ENCODE peak calls at places on chromosomes 4 and X, in eight cellular contexts. One of them, this sample, is unnamed.

GRCh38 chr4:52076731-52077130 is 25.6 kb downstream of the SPATA18 start:
- ATAC-seq in Panc1: no peak
- ATAC-seq in HepG2: no peak
- ATAC-seq in GM12878: no peak
- ATAC-seq in K562: peak
- ATAC-seq in upper lobe of left lung: no peak
- ATAC-seq in HCT116: no peak
- ATAC-seq in GM23338: peak
- ATAC-seq in this sample: no peak

GRCh38 chr4:89539797-89540711 is 232.5 kb upstream of the GPRIN3 start:
- ATAC-seq in Panc1: no peak
- ATAC-seq in HepG2: no peak
- ATAC-seq in GM12878: no peak
- ATAC-seq in K562: no peak
- ATAC-seq in upper lobe of left lung: no peak
- ATAC-seq in HCT116: no peak
- ATAC-seq in GM23338: no peak
- ATAC-seq in this sample: no peak

GRCh38 chr4:152696764-152697250 is 17.0 kb upstream of the TMEM154 start:
- ATAC-seq in Panc1: no peak
- ATAC-seq in HepG2: peak
- ATAC-seq in GM12878: peak
- ATAC-seq in K562: no peak
- ATAC-seq in upper lobe of left lung: peak
- ATAC-seq in HCT116: peak
- ATAC-seq in GM23338: no peak
- ATAC-seq in this sample: no peak

GRCh38 chrX:42189601-42190000 is 266.2 kb upstream of the CASK start:
- ATAC-seq in Panc1: no peak
- ATAC-seq in HepG2: no peak
- ATAC-seq in GM12878: no peak
- ATAC-seq in K562: no peak
- ATAC-seq in upper lobe of left lung: no peak
- ATAC-seq in HCT116: no peak
- ATAC-seq in GM23338: no peak
- ATAC-seq in this sample: no peak

GRCh38 chrX:68842781-68843581 is 14.2 kb downstream of the EFNB1 start:
- ATAC-seq in Panc1: no peak
- ATAC-seq in HepG2: peak
- ATAC-seq in GM12878: no peak
- ATAC-seq in K562: no peak
- ATAC-seq in upper lobe of left lung: peak
- ATAC-seq in HCT116: no peak
- ATAC-seq in GM23338: no peak
- ATAC-seq in this sample: peak

GRCh38 chrX:30224541-30224940 is 5.9 kb upstream of the MAGEB3 start:
- ATAC-seq in Panc1: no peak
- ATAC-seq in HepG2: no peak
- ATAC-seq in GM12878: no peak
- ATAC-seq in K562: no peak
- ATAC-seq in upper lobe of left lung: no peak
- ATAC-seq in HCT116: no peak
- ATAC-seq in GM23338: no peak
- ATAC-seq in this sample: no peak

GRCh38 chrX:42096262-42096939 is 173.0 kb upstream of the CASK start:
- ATAC-seq in Panc1: no peak
- ATAC-seq in HepG2: no peak
- ATAC-seq in GM12878: no peak
- ATAC-seq in K562: no peak
- ATAC-seq in upper lobe of left lung: peak
- ATAC-seq in HCT116: no peak
- ATAC-seq in GM23338: no peak
- ATAC-seq in this sample: no peak

GRCh38 chr4:120869511-120870278 is 52.8 kb downstream of the PRDM5 start:
- ATAC-seq in Panc1: no peak
- ATAC-seq in HepG2: no peak
- ATAC-seq in GM12878: no peak
- ATAC-seq in K562: no peak
- ATAC-seq in upper lobe of left lung: no peak
- ATAC-seq in HCT116: no peak
- ATAC-seq in GM23338: no peak
- ATAC-seq in this sample: no peak

GRCh38 chrX:1401611-1402430 is 9.9 kb upstream of the SLC25A6 start:
- ATAC-seq in Panc1: peak
- ATAC-seq in HepG2: peak
- ATAC-seq in GM12878: peak
- ATAC-seq in K562: no peak
- ATAC-seq in upper lobe of left lung: no peak
- ATAC-seq in HCT116: peak
- ATAC-seq in GM23338: peak
- ATAC-seq in this sample: no peak

GRCh38 chrX:39616098-39616729 is 481.5 kb downstream of the BCOR start:
- ATAC-seq in Panc1: no peak
- ATAC-seq in HepG2: no peak
- ATAC-seq in GM12878: peak
- ATAC-seq in K562: peak
- ATAC-seq in upper lobe of left lung: peak
- ATAC-seq in HCT116: no peak
- ATAC-seq in GM23338: no peak
- ATAC-seq in this sample: peak

GRCh38 chrX:74534569-74535038 is 79.8 kb downstream of the RLIM start:
- ATAC-seq in Panc1: no peak
- ATAC-seq in HepG2: no peak
- ATAC-seq in GM12878: peak
- ATAC-seq in K562: no peak
- ATAC-seq in upper lobe of left lung: no peak
- ATAC-seq in HCT116: no peak
- ATAC-seq in GM23338: no peak
- ATAC-seq in this sample: no peak

GRCh38 chr4:30743897-30744296 is 23.7 kb downstream of the PCDH7 start:
- ATAC-seq in Panc1: no peak
- ATAC-seq in HepG2: no peak
- ATAC-seq in GM12878: no peak
- ATAC-seq in K562: no peak
- ATAC-seq in upper lobe of left lung: no peak
- ATAC-seq in HCT116: no peak
- ATAC-seq in GM23338: no peak
- ATAC-seq in this sample: no peak

GRCh38 chr4:167424338-167425256 is 190.3 kb upstream of the SPOCK3 start:
- ATAC-seq in Panc1: no peak
- ATAC-seq in HepG2: no peak
- ATAC-seq in GM12878: no peak
- ATAC-seq in K562: no peak
- ATAC-seq in upper lobe of left lung: peak
- ATAC-seq in HCT116: no peak
- ATAC-seq in GM23338: no peak
- ATAC-seq in this sample: no peak

GRCh38 chrX:113959912-113960626 is 623.8 kb upstream of the HTR2C start:
- ATAC-seq in Panc1: no peak
- ATAC-seq in HepG2: no peak
- ATAC-seq in GM12878: no peak
- ATAC-seq in K562: no peak
- ATAC-seq in upper lobe of left lung: no peak
- ATAC-seq in HCT116: no peak
- ATAC-seq in GM23338: peak
- ATAC-seq in this sample: no peak

GRCh38 chr4:176910646-176911045 is 117.9 kb upstream of the VEGFC start:
- ATAC-seq in Panc1: no peak
- ATAC-seq in HepG2: no peak
- ATAC-seq in GM12878: no peak
- ATAC-seq in K562: no peak
- ATAC-seq in upper lobe of left lung: no peak
- ATAC-seq in HCT116: no peak
- ATAC-seq in GM23338: no peak
- ATAC-seq in this sample: no peak

GRCh38 chr4:151744614-151745013 is 16.2 kb downstream of the GATB start:
- ATAC-seq in Panc1: peak
- ATAC-seq in HepG2: no peak
- ATAC-seq in GM12878: peak
- ATAC-seq in K562: peak
- ATAC-seq in upper lobe of left lung: no peak
- ATAC-seq in HCT116: peak
- ATAC-seq in GM23338: peak
- ATAC-seq in this sample: no peak

GRCh38 chr4:82358773-82359324 is 14.9 kb downstream of the HNRNPD start:
- ATAC-seq in Panc1: no peak
- ATAC-seq in HepG2: no peak
- ATAC-seq in GM12878: no peak
- ATAC-seq in K562: no peak
- ATAC-seq in upper lobe of left lung: no peak
- ATAC-seq in HCT116: no peak
- ATAC-seq in GM23338: no peak
- ATAC-seq in this sample: no peak

GRCh38 chr4:108861339-108861738 is 98.5 kb upstream of the ETNPPL start:
- ATAC-seq in Panc1: no peak
- ATAC-seq in HepG2: no peak
- ATAC-seq in GM12878: no peak
- ATAC-seq in K562: peak
- ATAC-seq in upper lobe of left lung: no peak
- ATAC-seq in HCT116: no peak
- ATAC-seq in GM23338: peak
- ATAC-seq in this sample: no peak

DNA sequence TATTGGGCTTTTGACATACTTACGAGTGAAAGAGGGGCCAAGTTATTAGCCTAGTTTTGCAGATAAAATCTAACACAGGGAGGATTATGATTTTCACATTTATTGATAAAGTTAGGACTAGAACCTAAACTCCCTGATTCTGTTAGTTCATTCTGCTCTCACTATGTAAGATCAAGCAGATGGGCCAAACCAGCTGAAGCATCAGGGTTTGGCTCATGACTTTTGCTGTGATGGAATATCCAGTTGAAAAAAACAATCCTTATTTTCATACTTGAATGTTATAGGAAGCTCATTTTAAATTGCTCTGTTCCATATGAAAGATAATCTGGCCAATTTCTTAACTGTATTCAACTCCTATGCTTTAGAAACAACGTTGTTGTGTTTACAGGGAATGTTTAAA is 21.2 kb downstream of the SPRY1 start:
- ATAC-seq in Panc1: no peak
- ATAC-seq in HepG2: no peak
- ATAC-seq in GM12878: no peak
- ATAC-seq in K562: no peak
- ATAC-seq in upper lobe of left lung: no peak
- ATAC-seq in HCT116: no peak
- ATAC-seq in GM23338: peak
- ATAC-seq in this sample: no peak
- H3K4me3 ChIP-seq in Panc1: no peak
- H3K4me3 ChIP-seq in HepG2: no peak
- H3K4me3 ChIP-seq in GM12878: no peak
- H3K4me3 ChIP-seq in K562: no peak
- H3K4me3 ChIP-seq in upper lobe of left lung: no peak
- H3K4me3 ChIP-seq in HCT116: no peak
- H3K4me3 ChIP-seq in GM23338: peak
- H3K4me3 ChIP-seq in this sample: no peak

GRCh38 chr4:24210332-24210902 is 320.6 kb upstream of the PPARGC1A start:
- ATAC-seq in Panc1: no peak
- ATAC-seq in HepG2: no peak
- ATAC-seq in GM12878: no peak
- ATAC-seq in K562: no peak
- ATAC-seq in upper lobe of left lung: peak
- ATAC-seq in HCT116: no peak
- ATAC-seq in GM23338: no peak
- ATAC-seq in this sample: peak
- TF ChIP-seq POLR2AphosphoS5 in Panc1: no peak
- TF ChIP-seq POLR2AphosphoS5 in HepG2: no peak
- TF ChIP-seq POLR2AphosphoS5 in GM12878: no peak
- TF ChIP-seq POLR2AphosphoS5 in K562: no peak
- TF ChIP-seq POLR2AphosphoS5 in upper lobe of left lung: peak
- TF ChIP-seq POLR2AphosphoS5 in HCT116: no peak
- TF ChIP-seq POLR2AphosphoS5 in GM23338: no peak
- TF ChIP-seq POLR2AphosphoS5 in this sample: peak

GRCh38 chr4:123361195-123361861 is 35.3 kb upstream of the SPRY1 start:
- ATAC-seq in Panc1: no peak
- ATAC-seq in HepG2: no peak
- ATAC-seq in GM12878: no peak
- ATAC-seq in K562: peak
- ATAC-seq in upper lobe of left lung: peak
- ATAC-seq in HCT116: no peak
- ATAC-seq in GM23338: no peak
- ATAC-seq in this sample: peak
- H3K27ac ChIP-seq in Panc1: no peak
- H3K27ac ChIP-seq in HepG2: no peak
- H3K27ac ChIP-seq in GM12878: no peak
- H3K27ac ChIP-seq in K562: peak
- H3K27ac ChIP-seq in upper lobe of left lung: no peak
- H3K27ac ChIP-seq in HCT116: no peak
- H3K27ac ChIP-seq in GM23338: no peak
- H3K27ac ChIP-seq in this sample: no peak

GRCh38 chr4:146029147-146029546 is 90.5 kb upstream of the ZNF827 start:
- ATAC-seq in Panc1: no peak
- ATAC-seq in HepG2: no peak
- ATAC-seq in GM12878: peak
- ATAC-seq in K562: no peak
- ATAC-seq in upper lobe of left lung: no peak
- ATAC-seq in HCT116: no peak
- ATAC-seq in GM23338: no peak
- ATAC-seq in this sample: no peak

GRCh38 chr4:146033149-146033548 is 94.5 kb upstream of the ZNF827 start:
- ATAC-seq in Panc1: no peak
- ATAC-seq in HepG2: peak
- ATAC-seq in GM12878: peak
- ATAC-seq in K562: no peak
- ATAC-seq in upper lobe of left lung: peak
- ATAC-seq in HCT116: no peak
- ATAC-seq in GM23338: peak
- ATAC-seq in this sample: no peak

GRCh38 chr4:146032234-146032860 is 93.7 kb upstream of the ZNF827 start:
- ATAC-seq in Panc1: no peak
- ATAC-seq in HepG2: peak
- ATAC-seq in GM12878: peak
- ATAC-seq in K562: no peak
- ATAC-seq in upper lobe of left lung: no peak
- ATAC-seq in HCT116: no peak
- ATAC-seq in GM23338: peak
- ATAC-seq in this sample: no peak

DNA sequence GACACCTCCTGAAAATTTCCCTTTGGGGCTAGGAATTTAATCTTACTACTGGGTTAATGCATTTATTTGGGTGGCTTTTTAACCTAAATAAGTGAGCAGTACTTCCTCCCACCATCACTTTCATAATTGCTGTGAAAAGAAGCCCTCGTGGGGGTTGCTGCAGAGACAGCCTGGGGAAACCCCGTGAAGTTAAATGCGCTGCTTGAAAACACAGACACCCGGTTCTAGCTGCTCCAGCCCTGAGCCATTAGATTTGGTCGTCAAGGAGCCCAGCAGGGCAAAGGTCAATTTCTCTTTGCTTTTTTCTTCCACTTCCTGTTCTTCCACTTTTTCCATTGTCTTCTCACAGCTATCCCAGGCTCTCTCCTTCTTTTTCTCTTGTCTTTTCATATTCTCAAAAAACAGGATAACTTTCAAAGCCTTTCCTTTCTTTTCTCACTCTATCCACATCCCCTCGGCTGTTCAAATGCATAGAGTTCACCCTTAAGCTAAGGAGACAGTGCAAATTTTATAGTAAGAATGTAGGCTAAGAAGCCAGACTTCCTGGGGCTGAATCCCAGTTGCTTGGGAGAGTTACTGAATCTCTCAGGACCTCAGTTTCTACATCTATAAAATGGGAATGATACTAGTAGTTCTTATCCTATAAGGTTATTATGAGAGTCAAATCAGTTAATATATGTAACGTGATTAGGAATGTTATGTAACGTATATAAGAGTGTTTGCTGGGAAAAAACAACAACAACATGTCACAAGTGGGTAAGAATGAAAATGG is 91.5 kb upstream of the ZNF827 start:
- ATAC-seq in Panc1: no peak
- ATAC-seq in HepG2: no peak
- ATAC-seq in GM12878: peak
- ATAC-seq in K562: no peak
- ATAC-seq in upper lobe of left lung: no peak
- ATAC-seq in HCT116: no peak
- ATAC-seq in GM23338: peak
- ATAC-seq in this sample: no peak
- H3K4me3 ChIP-seq in Panc1: no peak
- H3K4me3 ChIP-seq in HepG2: no peak
- H3K4me3 ChIP-seq in GM12878: peak
- H3K4me3 ChIP-seq in K562: no peak
- H3K4me3 ChIP-seq in upper lobe of left lung: no peak
- H3K4me3 ChIP-seq in HCT116: no peak
- H3K4me3 ChIP-seq in GM23338: no peak
- H3K4me3 ChIP-seq in this sample: no peak

This sample was measured in gastroesophageal sphincter.